ENCODE peak calls at places on chromosome 12, in seven cellular contexts. S is heart left ventricle; J is stimulated activated CD4-positive, alpha-beta T cell treated with anti-CD3 and anti-CD28 coated beads, Interleukin-15, amount 100 ng/mL, for 24 hours; C is bronchial epithelial cell; M is Kasumi-1; R is naive thymus-derived CD4-positive, alpha-beta T cell; W is endothelial cell. T is an unnamed sample.

GRCh38 chr12:76037130-76038105 is 5.8 kb upstream of the PHLDA1 start:
- DNase-seq in M (peak; percentile 93), S (no peak), R (peak; percentile 63), W (peak; percentile 17), C (peak; percentile 79), J (peak; percentile 24), T (peak; percentile 32)

GRCh38 chr12:89326260-89327040 is 25.9 kb downstream of the DUSP6 start:
- DNase-seq in C (no peak), J (no peak), W (no peak), R (no peak), M (no peak), S (no peak), T (no peak)

GRCh38 chr12:114412825-114413749 is 7.1 kb upstream of the TBX5 start:
- DNase-seq in C (no peak), W (no peak), J (no peak), M (no peak), S (no peak), R (no peak), T (no peak)

GRCh38 chr12:48973992-48974673 is 2.6 kb upstream of the WNT10B start:
- DNase-seq in S (peak; percentile 74), M (no peak), C (no peak), J (peak; percentile 58), W (peak; percentile 86), R (no peak), T (peak; percentile 69)

GRCh38 chr12:122079038-122079531 is 529 bp downstream of the MLXIP start:
- DNase-seq in M (no peak), C (no peak), J (peak; percentile 48), S (no peak), R (no peak), W (peak; percentile 26), T (peak; percentile 42)

GRCh38 chr12:58388261-58388660 is 446.9 kb downstream of the ATP23 start:
- DNase-seq in W (no peak), J (no peak), M (no peak), S (no peak), C (no peak), R (no peak), T (no peak)

GRCh38 chr12:28936711-28937110 is 212.4 kb upstream of the FAR2 start:
- DNase-seq in R (no peak), M (no peak), J (no peak), W (no peak), C (no peak), S (no peak), T (no peak)

GRCh38 chr12:70692681-70693288 is 55.6 kb upstream of the PTPRB start:
- DNase-seq in W (no peak), J (no peak), R (no peak), C (peak; percentile 15), S (no peak), M (peak; percentile 38), T (no peak)

GRCh38 chr12:122891661-122892525 is 4.0 kb downstream of the VPS37B start:
- DNase-seq in J (no peak), M (peak; percentile 79), S (no peak), C (peak; percentile 89), W (no peak), R (no peak), T (no peak)

GRCh38 chr12:106903241-106903950 is 52.3 kb upstream of the TMEM263 start:
- DNase-seq in W (peak; percentile 82), C (peak; percentile 65), R (peak; percentile 66), J (peak; percentile 89), S (peak; percentile 79), M (no peak), T (peak; percentile 83)

GRCh38 chr12:53700567-53700966 is 24.7 kb upstream of the ATP5MC2 start:
- DNase-seq in C (no peak), W (no peak), S (no peak), J (no peak), M (no peak), R (no peak), T (no peak)

GRCh38 chr12:107057071-107057834 is 36.1 kb downstream of the CRY1 start:
- DNase-seq in R (no peak), J (no peak), W (no peak), M (no peak), S (no peak), C (peak; percentile 72), T (no peak)

GRCh38 chr12:84913151-84913550 is 552 bp upstream of the SLC6A15 start:
- DNase-seq in W (peak; percentile 28), C (peak; percentile 21), J (no peak), S (no peak), M (no peak), R (no peak), T (no peak)

GRCh38 chr12:3040026-3040656 is 37.0 kb upstream of the TSPAN9 start:
- DNase-seq in W (no peak), M (no peak), R (no peak), J (no peak), C (no peak), S (peak; percentile 7), T (no peak)

GRCh38 chr12:91951571-91951970 is 194.1 kb downstream of the BTG1 start:
- DNase-seq in S (no peak), C (peak; percentile 57), M (no peak), R (no peak), J (no peak), W (no peak), T (no peak)

GRCh38 chr12:15754233-15754632 is 35.0 kb downstream of the EPS8 start:
- DNase-seq in C (no peak), W (no peak), R (no peak), J (no peak), S (no peak), M (no peak), T (no peak)

GRCh38 chr12:28909291-28909690 is 239.8 kb upstream of the FAR2 start:
- DNase-seq in W (no peak), R (no peak), C (peak; percentile 79), M (no peak), S (no peak), J (no peak), T (no peak)

GRCh38 chr12:90622431-90622830 is 332.5 kb downstream of the CCER1 start:
- DNase-seq in J (no peak), M (no peak), S (no peak), R (no peak), C (peak; percentile 38), W (no peak), T (no peak)

GRCh38 chr12:64666054-64666914 is 56.0 kb downstream of the RASSF3 start:
- DNase-seq in J (no peak), M (no peak), S (no peak), W (no peak), C (peak; percentile 15), R (no peak), T (no peak)

T was measured in activated CD8-positive, alpha-beta T cell treated with anti-CD3 and anti-CD28 coated beads for 36 hours.